ENCODE peak calls at places on chromosomes 5 and 9, in ten cellular contexts. F, V, H, D, W, Q, K, R, X and N are unnamed samples.

GRCh38 chr5:159906957-159907356 is 9.3 kb upstream of the ADRA1B start:
- DNase-seq in H (no peak), R (no peak), D (no peak), W (no peak), V (no peak), F (no peak), X (no peak), Q (no peak), K (no peak), N (no peak)

GRCh38 chr5:106875591-106876297 is 795.0 kb downstream of the EFNA5 start:
- DNase-seq in K (peak), D (peak), R (peak), X (peak), F (peak), V (no peak), W (peak), Q (no peak), H (peak), N (no peak)

GRCh38 chr9:135218331-135219225 is 131.1 kb downstream of the OLFM1 start:
- DNase-seq in R (no peak), Q (no peak), X (no peak), D (no peak), W (no peak), H (no peak), K (no peak), F (peak), V (no peak), N (peak)

GRCh38 chr9:6197330-6197729 is 18.3 kb upstream of the IL33 start:
- DNase-seq in R (peak), H (no peak), K (peak), X (peak), D (peak), Q (no peak), F (peak), W (peak), V (no peak), N (no peak)

GRCh38 chr9:69324549-69325401 is at the start of gene ENTREP1:
- DNase-seq in H (peak), X (peak), W (peak), D (peak), Q (peak), V (no peak), R (no peak), K (peak), F (peak), N (no peak)

GRCh38 chr5:149406203-149406978 is 27.3 kb upstream of the IL17B start:
- DNase-seq in W (no peak), H (no peak), V (no peak), K (peak), D (no peak), X (peak), Q (no peak), R (no peak), F (no peak), N (no peak)

GRCh38 chr5:112696786-112697185 is 40.9 kb upstream of the APC start:
- DNase-seq in K (no peak), H (no peak), F (no peak), R (no peak), D (no peak), Q (no peak), W (no peak), X (no peak), V (no peak), N (no peak)

GRCh38 chr5:91499943-91500531 is 116.9 kb upstream of the ARRDC3 start:
- DNase-seq in W (peak), D (peak), X (peak), V (no peak), F (no peak), R (peak), K (peak), H (peak), Q (no peak), N (no peak)

GRCh38 chr5:14872070-14872989 is 752 bp upstream of the ANKH start:
- DNase-seq in H (peak), V (peak), D (peak), W (peak), F (peak), Q (no peak), R (peak), X (peak), K (peak), N (no peak)

GRCh38 chr9:14383296-14383695 is 69.4 kb upstream of the NFIB start:
- DNase-seq in F (no peak), V (no peak), H (no peak), K (peak), X (peak), Q (no peak), W (no peak), D (no peak), R (no peak), N (no peak)

GRCh38 chr9:2180171-2180570 is 165.0 kb downstream of the SMARCA2 start:
- DNase-seq in V (no peak), F (no peak), X (no peak), K (no peak), R (no peak), H (no peak), W (no peak), Q (no peak), D (no peak), N (no peak)

GRCh38 chr9:2181794-2182193 is 166.6 kb downstream of the SMARCA2 start:
- DNase-seq in Q (no peak), V (no peak), X (peak), W (no peak), R (peak), F (no peak), H (no peak), D (no peak), K (peak), N (no peak)

GRCh38 chr9:2180704-2181103 is 165.6 kb downstream of the SMARCA2 start:
- DNase-seq in R (no peak), F (no peak), K (no peak), Q (no peak), W (no peak), H (no peak), V (no peak), D (no peak), X (peak), N (no peak)

GRCh38 chr9:2178034-2178734 is 163.0 kb downstream of the SMARCA2 start:
- DNase-seq in W (no peak), V (no peak), X (no peak), F (no peak), D (no peak), Q (no peak), K (no peak), H (no peak), R (no peak), N (no peak)

GRCh38 chr9:2179557-2179956 is 164.4 kb downstream of the SMARCA2 start:
- DNase-seq in F (no peak), V (no peak), R (peak), W (no peak), Q (no peak), K (no peak), D (no peak), X (peak), H (no peak), N (no peak)
- TF ChIP-seq CTCF in F (no peak), V (no peak), R (peak), W (no peak), Q (no peak), K (no peak), D (no peak), X (no peak), H (no peak), N (no peak)

GRCh38 chr9:2991292-2991691 is 147.4 kb upstream of the PUM3 start:
- DNase-seq in R (no peak), V (no peak), W (no peak), D (no peak), Q (no peak), H (no peak), K (no peak), X (peak), F (no peak), N (no peak)
- TF ChIP-seq CTCF in R (peak), V (no peak), W (no peak), D (no peak), Q (peak), H (no peak), K (peak), X (peak), F (no peak), N (peak)

DNA sequence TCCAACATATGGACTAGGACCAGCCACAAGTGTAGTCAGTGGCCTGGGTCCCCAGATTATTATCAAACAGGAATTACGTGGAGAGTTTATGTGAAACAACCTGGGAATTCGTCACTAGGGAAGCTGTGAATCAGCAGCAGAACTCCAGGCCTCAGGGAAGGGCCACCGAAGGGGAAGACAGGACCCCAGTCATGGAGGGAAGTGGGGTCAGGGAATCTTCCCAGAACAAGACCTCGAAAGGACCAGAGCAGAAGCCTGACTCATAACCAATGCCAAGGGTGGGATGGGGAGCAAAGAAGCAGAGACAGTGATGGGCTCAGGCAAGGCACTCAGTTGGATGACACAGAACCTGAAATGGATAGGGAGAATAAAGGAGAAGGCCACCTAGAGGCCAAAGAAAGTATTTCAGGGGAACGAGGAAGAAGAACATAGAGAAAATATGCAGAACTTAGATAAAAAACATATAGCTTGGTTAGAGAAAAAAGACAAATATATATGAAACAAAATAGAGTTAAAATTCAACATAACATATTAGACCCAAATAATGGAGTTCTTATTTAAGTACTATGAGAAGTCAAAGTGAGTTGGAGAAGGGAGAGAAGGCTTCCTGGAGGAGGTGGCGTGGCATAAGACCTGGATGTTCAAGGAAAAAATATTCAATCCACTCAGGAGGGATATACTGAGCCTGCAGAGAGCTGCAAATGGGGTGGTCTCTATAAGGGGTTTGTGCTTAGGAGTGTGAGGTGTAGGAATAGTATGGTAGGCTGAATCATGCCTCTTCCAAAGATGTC is 66.7 kb upstream of the CAST start:
- DNase-seq in R (peak), Q (no peak), K (peak), V (no peak), H (no peak), F (no peak), W (peak), X (peak), D (no peak), N (no peak)
- TF ChIP-seq CTCF in R (peak), Q (peak), K (peak), V (peak), H (no peak), F (no peak), W (peak), X (peak), D (peak), N (peak)

GRCh38 chr9:86637515-86637914 is 283.3 kb upstream of the TUT7 start:
- DNase-seq in R (peak), K (peak), X (peak), Q (no peak), W (no peak), V (no peak), H (no peak), D (no peak), F (peak), N (no peak)
- TF ChIP-seq CTCF in R (peak), K (peak), X (peak), Q (peak), W (peak), V (no peak), H (peak), D (peak), F (no peak), N (peak)

DNA sequence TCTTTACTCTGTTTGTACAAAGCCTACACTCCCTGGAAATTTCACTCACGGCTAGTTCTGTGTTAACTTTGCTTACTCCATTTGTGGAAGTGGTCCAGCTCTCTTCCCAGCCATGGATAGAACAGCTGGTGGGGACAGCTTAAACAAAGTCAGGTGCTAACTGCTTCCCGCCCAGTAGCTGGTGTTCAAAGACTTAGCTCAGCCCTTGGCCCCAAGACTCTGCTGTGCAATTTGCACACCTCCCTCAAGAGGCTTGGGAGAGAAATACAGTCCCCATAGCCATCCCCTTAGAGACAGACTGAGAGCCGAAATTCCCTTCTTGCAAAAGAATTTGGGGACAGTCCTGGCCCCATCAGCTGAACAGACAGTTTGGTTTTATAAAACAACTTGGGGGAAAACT is 73.8 kb upstream of the RAI14 start:
- DNase-seq in X (no peak), F (peak), W (no peak), H (no peak), D (no peak), V (no peak), K (no peak), R (no peak), Q (no peak), N (no peak)
- TF ChIP-seq CTCF in X (no peak), F (no peak), W (peak), H (no peak), D (no peak), V (no peak), K (no peak), R (no peak), Q (no peak), N (peak)

DNA sequence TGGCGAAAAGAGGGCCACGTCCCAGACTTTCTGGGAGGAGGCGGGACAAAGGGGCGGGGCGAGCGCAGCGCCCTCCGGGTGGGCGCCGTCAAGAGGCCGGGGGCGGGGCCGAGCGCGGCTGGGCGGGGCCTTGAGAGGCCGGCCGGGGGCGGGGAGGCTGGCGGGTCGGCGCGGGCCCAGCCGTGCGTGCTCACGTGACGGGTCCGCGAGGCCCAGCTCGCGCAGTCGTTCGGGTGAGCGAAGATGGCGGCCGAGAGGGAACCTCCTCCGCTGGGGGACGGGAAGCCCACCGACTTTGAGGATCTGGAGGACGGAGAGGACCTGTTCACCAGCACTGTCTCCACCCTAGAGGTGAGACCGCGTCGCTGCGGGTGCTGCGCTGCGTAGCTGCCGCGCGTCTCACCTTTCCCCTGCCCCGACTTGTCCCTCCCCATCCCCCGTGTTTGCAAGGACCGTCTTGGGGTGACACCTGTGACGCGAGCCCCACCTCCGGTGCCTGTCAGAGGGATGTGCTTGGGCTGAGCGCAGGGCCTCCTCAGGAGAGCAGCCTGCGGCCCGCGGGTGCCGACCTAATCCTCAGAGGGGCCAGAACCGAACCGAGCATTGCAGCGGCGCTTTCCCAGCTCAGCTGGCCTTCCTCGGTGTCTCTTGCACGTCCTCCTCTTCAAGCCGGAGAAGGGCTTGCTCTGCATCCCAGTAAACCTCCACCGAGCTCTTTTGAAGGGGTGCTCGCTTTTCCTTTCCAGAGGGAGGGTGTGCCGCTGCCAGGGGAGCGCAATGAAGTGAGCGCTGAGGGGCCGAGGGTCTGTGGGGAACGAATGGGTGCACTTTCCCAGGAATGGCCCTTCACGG is at the start of gene SNX2:
- DNase-seq in D (peak), Q (no peak), X (peak), V (peak), R (peak), K (peak), W (peak), F (peak), H (peak), N (peak)
- TF ChIP-seq CTCF in D (peak), Q (peak), X (peak), V (peak), R (no peak), K (no peak), W (no peak), F (no peak), H (no peak), N (peak)

DNA sequence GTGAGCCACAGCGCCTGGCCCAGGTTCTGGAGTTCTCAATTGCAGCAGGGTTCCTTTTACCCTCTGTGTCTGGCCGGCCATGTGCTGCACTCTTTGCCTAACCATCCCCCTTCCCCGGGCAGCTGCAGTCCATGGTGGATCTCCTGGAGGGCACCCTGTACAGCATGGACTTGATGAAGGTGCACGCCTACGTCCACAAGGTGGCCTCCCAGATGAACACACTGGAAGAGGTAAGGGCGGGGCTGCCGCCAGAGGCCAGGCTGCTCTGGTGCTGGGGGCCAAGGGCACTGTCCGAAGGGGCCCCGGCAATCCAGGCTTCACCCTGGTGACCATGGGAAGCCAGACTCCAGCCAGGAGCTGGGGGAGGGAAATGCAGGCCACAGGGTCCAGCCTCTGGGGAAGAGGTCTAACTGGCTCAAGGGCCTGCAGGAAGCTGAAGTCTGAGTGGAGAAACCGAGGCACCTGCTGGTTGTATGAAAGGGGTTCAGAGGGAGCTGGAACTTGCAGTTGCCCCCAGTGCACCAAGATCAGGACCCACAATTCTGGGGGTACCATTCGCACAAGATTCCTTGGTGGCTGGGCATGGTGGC is 18.1 kb downstream of the OLFML2A start:
- DNase-seq in Q (no peak), R (no peak), F (peak), D (no peak), K (no peak), V (no peak), X (no peak), W (no peak), H (no peak), N (no peak)
- TF ChIP-seq CTCF in Q (no peak), R (peak), F (no peak), D (no peak), K (no peak), V (no peak), X (no peak), W (no peak), H (peak), N (peak)

DNA sequence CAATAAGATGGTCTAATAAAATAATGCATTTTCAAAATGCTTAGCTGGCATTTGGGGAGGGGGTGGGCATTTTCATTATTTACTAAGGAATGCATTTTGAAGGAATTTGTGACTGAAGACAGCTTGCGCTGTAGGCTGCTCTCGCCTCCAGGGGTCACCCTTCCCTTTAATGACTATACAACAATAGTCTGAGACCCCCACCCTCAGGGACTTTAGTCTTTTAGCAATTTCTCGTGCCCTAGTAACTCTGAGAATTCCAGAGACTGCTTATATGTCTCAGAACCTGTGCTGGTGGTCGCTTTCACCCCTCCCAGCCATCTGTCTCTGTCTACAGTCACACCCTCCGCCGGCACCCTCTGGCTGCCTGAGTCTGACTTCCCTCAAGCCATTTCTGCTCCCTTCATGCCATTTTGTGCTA is 671.5 kb downstream of the NR2F1-AS1 start:
- DNase-seq in V (no peak), F (no peak), X (no peak), D (no peak), Q (no peak), K (no peak), H (no peak), W (no peak), R (peak), N (no peak)
- TF ChIP-seq CTCF in V (no peak), F (no peak), X (peak), D (peak), Q (peak), K (peak), H (peak), W (peak), R (peak), N (peak)

GRCh38 chr5:172293745-172294342 is 10.3 kb upstream of the UBTD2 start:
- DNase-seq in K (no peak), H (no peak), W (no peak), D (no peak), X (no peak), V (no peak), Q (no peak), F (peak), R (no peak), N (no peak)
- TF ChIP-seq CTCF in K (no peak), H (peak), W (no peak), D (no peak), X (no peak), V (no peak), Q (no peak), F (no peak), R (peak), N (no peak)

GRCh38 chr5:54066433-54066832 is 243.9 kb downstream of the ARL15 start:
- DNase-seq in Q (no peak), K (no peak), H (no peak), D (no peak), V (no peak), R (no peak), F (no peak), X (no peak), W (no peak), N (no peak)
- TF ChIP-seq CTCF in Q (no peak), K (no peak), H (peak), D (no peak), V (no peak), R (no peak), F (no peak), X (no peak), W (no peak), N (peak)